ENCODE peak calls at places on chromosomes 13 and 19, in five cellular contexts. One of them, this sample, is unnamed.

GRCh38 chr19:27909185-27909840 is 1303.6 kb downstream of the UQCRFS1 start:
- DNase-seq in tibial artery: no peak
- DNase-seq in fibroblast of lung: no peak
- DNase-seq in neuronal stem cell: no peak
- DNase-seq in CD8-positive, alpha-beta memory T cell: no peak
- DNase-seq in this sample: no peak

GRCh38 chr13:20703785-20704458 is 423 bp downstream of the IL17D start:
- DNase-seq in fibroblast of lung: peak; percentile 78
- DNase-seq in neuronal stem cell: peak; percentile 67
- DNase-seq in tibial artery: peak; percentile 62
- DNase-seq in CD8-positive, alpha-beta memory T cell: peak; percentile 84
- DNase-seq in this sample: no peak

GRCh38 chr13:100976993-100977392 is 302.4 kb upstream of the TMTC4 start:
- DNase-seq in neuronal stem cell: no peak
- DNase-seq in tibial artery: no peak
- DNase-seq in fibroblast of lung: no peak
- DNase-seq in CD8-positive, alpha-beta memory T cell: no peak
- DNase-seq in this sample: no peak

GRCh38 chr13:50589139-50589538 is 254.4 kb downstream of the DLEU7 start:
- DNase-seq in tibial artery: no peak
- DNase-seq in CD8-positive, alpha-beta memory T cell: no peak
- DNase-seq in fibroblast of lung: peak; percentile 80
- DNase-seq in neuronal stem cell: no peak
- DNase-seq in this sample: no peak

GRCh38 chr13:93244141-93244917 is 17.7 kb downstream of the GPC6 start:
- DNase-seq in tibial artery: no peak
- DNase-seq in neuronal stem cell: no peak
- DNase-seq in fibroblast of lung: peak; percentile 56
- DNase-seq in CD8-positive, alpha-beta memory T cell: no peak
- DNase-seq in this sample: no peak

GRCh38 chr13:99050983-99051488 is 73.2 kb upstream of the DOCK9 start:
- DNase-seq in fibroblast of lung: no peak
- DNase-seq in neuronal stem cell: no peak
- DNase-seq in CD8-positive, alpha-beta memory T cell: peak; percentile 21
- DNase-seq in tibial artery: no peak
- DNase-seq in this sample: no peak

GRCh38 chr19:12788682-12789097 is 2.6 kb upstream of the JUNB start:
- DNase-seq in neuronal stem cell: no peak
- DNase-seq in fibroblast of lung: peak; percentile 63
- DNase-seq in tibial artery: peak; percentile 86
- DNase-seq in CD8-positive, alpha-beta memory T cell: no peak
- DNase-seq in this sample: no peak

GRCh38 chr13:54379461-54379860 is 1350.8 kb downstream of the OLFM4 start:
- DNase-seq in neuronal stem cell: no peak
- DNase-seq in CD8-positive, alpha-beta memory T cell: no peak
- DNase-seq in fibroblast of lung: no peak
- DNase-seq in tibial artery: no peak
- DNase-seq in this sample: no peak

GRCh38 chr13:109809216-109809890 is 23.0 kb upstream of the IRS2 start:
- DNase-seq in CD8-positive, alpha-beta memory T cell: no peak
- DNase-seq in neuronal stem cell: no peak
- DNase-seq in fibroblast of lung: peak; percentile 37
- DNase-seq in tibial artery: no peak
- DNase-seq in this sample: no peak

GRCh38 chr19:34104099-34104498 is 68.2 kb upstream of the LSM14A start:
- DNase-seq in fibroblast of lung: no peak
- DNase-seq in neuronal stem cell: no peak
- DNase-seq in CD8-positive, alpha-beta memory T cell: no peak
- DNase-seq in tibial artery: no peak
- DNase-seq in this sample: no peak

GRCh38 chr19:35349614-35350521 is 2.2 kb downstream of the FFAR1 start:
- DNase-seq in fibroblast of lung: no peak
- DNase-seq in neuronal stem cell: no peak
- DNase-seq in tibial artery: no peak
- DNase-seq in CD8-positive, alpha-beta memory T cell: no peak
- DNase-seq in this sample: no peak

GRCh38 chr13:32409561-32410440 is 18.1 kb downstream of the N4BP2L1 start:
- DNase-seq in fibroblast of lung: peak; percentile 85
- DNase-seq in neuronal stem cell: no peak
- DNase-seq in tibial artery: peak; percentile 52
- DNase-seq in CD8-positive, alpha-beta memory T cell: no peak
- DNase-seq in this sample: no peak

GRCh38 chr13:80342541-80343371 is 1.8 kb upstream of the SPRY2 start:
- DNase-seq in CD8-positive, alpha-beta memory T cell: peak; percentile 51
- DNase-seq in fibroblast of lung: peak; percentile 77
- DNase-seq in tibial artery: peak; percentile 80
- DNase-seq in neuronal stem cell: peak; percentile 85
- DNase-seq in this sample: peak; percentile 41

GRCh38 chr19:31546561-31546960 is 197.3 kb upstream of the TSHZ3 start:
- DNase-seq in fibroblast of lung: no peak
- DNase-seq in CD8-positive, alpha-beta memory T cell: no peak
- DNase-seq in tibial artery: no peak
- DNase-seq in neuronal stem cell: no peak
- DNase-seq in this sample: peak; percentile 38

GRCh38 chr13:48727252-48728011 is 73.7 kb downstream of the CYSLTR2 start:
- DNase-seq in fibroblast of lung: peak; percentile 92
- DNase-seq in CD8-positive, alpha-beta memory T cell: no peak
- DNase-seq in neuronal stem cell: no peak
- DNase-seq in tibial artery: no peak
- DNase-seq in this sample: no peak

GRCh38 chr19:51480590-51480989 is 2.3 kb downstream of the CEACAM18 start:
- DNase-seq in CD8-positive, alpha-beta memory T cell: no peak
- DNase-seq in neuronal stem cell: no peak
- DNase-seq in fibroblast of lung: no peak
- DNase-seq in tibial artery: no peak
- DNase-seq in this sample: no peak

GRCh38 chr19:6354098-6354674 is 7.1 kb upstream of the CLPP start:
- DNase-seq in tibial artery: no peak
- DNase-seq in neuronal stem cell: no peak
- DNase-seq in fibroblast of lung: peak; percentile 22
- DNase-seq in CD8-positive, alpha-beta memory T cell: no peak
- DNase-seq in this sample: no peak

GRCh38 chr19:10820173-10820572 is 15.8 kb downstream of the TMED1 start:
- DNase-seq in neuronal stem cell: no peak
- DNase-seq in tibial artery: no peak
- DNase-seq in CD8-positive, alpha-beta memory T cell: no peak
- DNase-seq in fibroblast of lung: no peak
- DNase-seq in this sample: no peak

GRCh38 chr13:111210945-111211469 is 95.9 kb downstream of the ARHGEF7 start:
- DNase-seq in CD8-positive, alpha-beta memory T cell: no peak
- DNase-seq in tibial artery: no peak
- DNase-seq in neuronal stem cell: no peak
- DNase-seq in fibroblast of lung: no peak
- DNase-seq in this sample: no peak

GRCh38 chr19:18611327-18612050 is 1.2 kb upstream of the TMEM59L start:
- DNase-seq in tibial artery: no peak
- DNase-seq in neuronal stem cell: no peak
- DNase-seq in fibroblast of lung: no peak
- DNase-seq in CD8-positive, alpha-beta memory T cell: no peak
- DNase-seq in this sample: peak; percentile 11

GRCh38 chr19:52343548-52343947 is 7.5 kb downstream of the ZNF610 start:
- DNase-seq in fibroblast of lung: peak; percentile 23
- DNase-seq in neuronal stem cell: peak; percentile 59
- DNase-seq in CD8-positive, alpha-beta memory T cell: peak; percentile 18
- DNase-seq in tibial artery: peak; percentile 25
- DNase-seq in this sample: peak; percentile 14

GRCh38 chr13:110391273-110391672 is 84.2 kb downstream of the COL4A2 start:
- DNase-seq in neuronal stem cell: no peak
- DNase-seq in fibroblast of lung: peak; percentile 52
- DNase-seq in tibial artery: no peak
- DNase-seq in CD8-positive, alpha-beta memory T cell: no peak
- DNase-seq in this sample: no peak

GRCh38 chr13:70884196-70884595 is 775.9 kb upstream of the KLHL1 start:
- DNase-seq in neuronal stem cell: no peak
- DNase-seq in tibial artery: no peak
- DNase-seq in CD8-positive, alpha-beta memory T cell: no peak
- DNase-seq in fibroblast of lung: no peak
- DNase-seq in this sample: no peak

GRCh38 chr13:92355213-92355612 is 871.4 kb upstream of the GPC6 start:
- DNase-seq in tibial artery: no peak
- DNase-seq in fibroblast of lung: peak; percentile 76
- DNase-seq in CD8-positive, alpha-beta memory T cell: no peak
- DNase-seq in neuronal stem cell: no peak
- DNase-seq in this sample: no peak

GRCh38 chr19:31253816-31254551 is 95.3 kb downstream of the TSHZ3 start:
- DNase-seq in neuronal stem cell: no peak
- DNase-seq in fibroblast of lung: peak; percentile 20
- DNase-seq in CD8-positive, alpha-beta memory T cell: no peak
- DNase-seq in tibial artery: no peak
- DNase-seq in this sample: no peak

GRCh38 chr19:38692458-38693379 is 45.3 kb downstream of the ACTN4 start:
- DNase-seq in fibroblast of lung: no peak
- DNase-seq in tibial artery: no peak
- DNase-seq in neuronal stem cell: no peak
- DNase-seq in CD8-positive, alpha-beta memory T cell: no peak
- DNase-seq in this sample: no peak

GRCh38 chr19:39356647-39357046 is 14.4 kb downstream of the SAMD4B start:
- DNase-seq in CD8-positive, alpha-beta memory T cell: no peak
- DNase-seq in fibroblast of lung: no peak
- DNase-seq in tibial artery: no peak
- DNase-seq in neuronal stem cell: no peak
- DNase-seq in this sample: no peak

GRCh38 chr13:31918707-31919106 is 112.9 kb upstream of the FRY start:
- DNase-seq in tibial artery: no peak
- DNase-seq in fibroblast of lung: no peak
- DNase-seq in neuronal stem cell: no peak
- DNase-seq in CD8-positive, alpha-beta memory T cell: no peak
- DNase-seq in this sample: no peak

GRCh38 chr19:6126335-6126974 is 9.0 kb upstream of the ACSBG2 start:
- DNase-seq in tibial artery: no peak
- DNase-seq in CD8-positive, alpha-beta memory T cell: no peak
- DNase-seq in fibroblast of lung: peak; percentile 72
- DNase-seq in neuronal stem cell: no peak
- DNase-seq in this sample: no peak

GRCh38 chr13:71864094-71864980 is 2.7 kb downstream of the DACH1 start:
- DNase-seq in tibial artery: peak; percentile 24
- DNase-seq in CD8-positive, alpha-beta memory T cell: no peak
- DNase-seq in fibroblast of lung: peak; percentile 43
- DNase-seq in neuronal stem cell: no peak
- DNase-seq in this sample: no peak

GRCh38 chr13:99033814-99034213 is 56.0 kb upstream of the DOCK9 start:
- DNase-seq in neuronal stem cell: peak; percentile 5
- DNase-seq in CD8-positive, alpha-beta memory T cell: peak; percentile 31
- DNase-seq in tibial artery: no peak
- DNase-seq in fibroblast of lung: peak; percentile 54
- DNase-seq in this sample: no peak

GRCh38 chr19:12330340-12330739 is 3.1 kb downstream of the ZNF563 start:
- DNase-seq in tibial artery: no peak
- DNase-seq in CD8-positive, alpha-beta memory T cell: no peak
- DNase-seq in fibroblast of lung: no peak
- DNase-seq in neuronal stem cell: no peak
- DNase-seq in this sample: no peak

GRCh38 chr19:23785982-23786381 is 27.3 kb upstream of the ZNF681 start:
- DNase-seq in fibroblast of lung: no peak
- DNase-seq in neuronal stem cell: no peak
- DNase-seq in CD8-positive, alpha-beta memory T cell: no peak
- DNase-seq in tibial artery: no peak
- DNase-seq in this sample: no peak

GRCh38 chr19:36837525-36837901 is 674 bp downstream of the ZNF790 start:
- DNase-seq in tibial artery: no peak
- DNase-seq in CD8-positive, alpha-beta memory T cell: no peak
- DNase-seq in fibroblast of lung: no peak
- DNase-seq in neuronal stem cell: no peak
- DNase-seq in this sample: no peak

GRCh38 chr13:108987488-108987887 is 358.1 kb downstream of the MYO16 start:
- DNase-seq in fibroblast of lung: peak; percentile 58
- DNase-seq in neuronal stem cell: no peak
- DNase-seq in tibial artery: no peak
- DNase-seq in CD8-positive, alpha-beta memory T cell: no peak
- DNase-seq in this sample: no peak

GRCh38 chr13:22000191-22000590 is 329.3 kb downstream of the FGF9 start:
- DNase-seq in fibroblast of lung: no peak
- DNase-seq in CD8-positive, alpha-beta memory T cell: no peak
- DNase-seq in neuronal stem cell: no peak
- DNase-seq in tibial artery: no peak
- DNase-seq in this sample: no peak
- H3K27ac ChIP-seq in fibroblast of lung: no peak overlapping the region
- H3K27ac ChIP-seq in CD8-positive, alpha-beta memory T cell: no peak overlapping the region
- H3K27ac ChIP-seq in neuronal stem cell: no peak overlapping the region
- H3K27ac ChIP-seq in tibial artery: no peak overlapping the region
- H3K27ac ChIP-seq in this sample: no peak overlapping the region

DNA sequence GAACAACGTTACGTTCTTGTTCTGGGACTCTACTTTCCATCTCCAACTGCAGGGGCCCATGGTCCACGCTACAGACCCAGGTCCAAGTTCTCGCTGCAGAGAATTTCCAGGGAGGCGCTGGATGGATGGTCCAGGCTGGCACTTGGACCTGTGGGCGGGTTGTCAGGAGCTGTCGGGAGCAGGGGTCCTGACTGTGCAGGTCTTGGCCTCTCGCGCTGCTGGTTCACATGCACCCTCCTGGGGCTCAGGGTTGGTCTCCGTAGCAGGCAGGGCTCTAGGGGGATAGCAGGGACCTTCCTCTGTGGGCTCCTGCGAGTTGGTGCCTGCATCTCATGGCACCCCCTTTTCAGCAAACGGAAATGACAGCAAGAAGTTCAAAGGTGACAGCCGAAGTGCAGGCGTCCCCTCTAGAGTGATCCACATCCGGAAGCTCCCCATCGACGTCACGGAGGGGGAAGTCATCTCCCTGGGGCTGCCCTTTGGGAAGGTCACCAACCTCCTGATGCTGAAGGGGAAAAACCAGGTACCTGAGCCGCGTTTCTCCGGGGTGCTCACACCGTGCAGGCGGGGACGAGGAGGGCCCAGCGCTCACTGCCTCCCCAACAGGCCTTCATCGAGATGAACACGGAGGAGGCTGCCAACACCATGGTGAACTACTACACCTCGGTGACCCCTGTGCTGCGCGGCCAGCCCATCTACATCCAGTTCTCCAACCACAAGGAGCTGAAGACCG is 6.6 kb downstream of the PTBP1 start:
- DNase-seq in CD8-positive, alpha-beta memory T cell: no peak
- DNase-seq in tibial artery: no peak
- DNase-seq in fibroblast of lung: no peak
- DNase-seq in neuronal stem cell: no peak
- DNase-seq in this sample: no peak
- H3K27ac ChIP-seq in CD8-positive, alpha-beta memory T cell: no peak overlapping the region
- H3K27ac ChIP-seq in tibial artery: no peak overlapping the region
- H3K27ac ChIP-seq in fibroblast of lung: peak overlapping the region; percentile 60
- H3K27ac ChIP-seq in neuronal stem cell: no peak overlapping the region
- H3K27ac ChIP-seq in this sample: no peak overlapping the region

DNA sequence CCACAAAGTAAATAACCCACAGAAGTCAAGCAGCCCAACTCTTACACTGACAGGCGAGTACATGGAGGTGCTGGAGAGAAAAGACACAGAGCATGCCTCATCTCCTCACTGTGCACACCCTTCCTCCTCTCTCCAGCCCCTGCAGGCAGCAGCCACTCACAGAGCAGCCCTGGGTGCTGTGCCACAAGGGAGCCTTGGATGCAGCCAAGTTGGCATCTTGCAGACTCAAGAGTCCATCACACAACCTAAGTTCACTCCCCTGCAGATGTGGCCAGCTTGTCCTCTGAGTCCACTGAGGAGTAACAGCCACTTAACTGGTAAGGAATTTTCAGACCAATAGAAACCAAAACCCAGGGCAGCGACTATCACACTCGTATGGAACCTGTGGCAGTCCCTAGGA is 47.4 kb downstream of the BRD4 start:
- DNase-seq in tibial artery: no peak
- DNase-seq in CD8-positive, alpha-beta memory T cell: no peak
- DNase-seq in fibroblast of lung: no peak
- DNase-seq in neuronal stem cell: no peak
- DNase-seq in this sample: no peak
- H3K27ac ChIP-seq in tibial artery: peak overlapping the region; percentile 48
- H3K27ac ChIP-seq in CD8-positive, alpha-beta memory T cell: no peak overlapping the region
- H3K27ac ChIP-seq in fibroblast of lung: no peak overlapping the region
- H3K27ac ChIP-seq in neuronal stem cell: no peak overlapping the region
- H3K27ac ChIP-seq in this sample: no peak overlapping the region

GRCh38 chr13:112994781-112995355 is 25.9 kb downstream of the MCF2L start:
- DNase-seq in CD8-positive, alpha-beta memory T cell: no peak
- DNase-seq in neuronal stem cell: no peak
- DNase-seq in tibial artery: no peak
- DNase-seq in fibroblast of lung: no peak
- DNase-seq in this sample: no peak
- H3K27ac ChIP-seq in CD8-positive, alpha-beta memory T cell: no peak overlapping the region
- H3K27ac ChIP-seq in neuronal stem cell: no peak overlapping the region
- H3K27ac ChIP-seq in tibial artery: no peak overlapping the region
- H3K27ac ChIP-seq in fibroblast of lung: no peak overlapping the region
- H3K27ac ChIP-seq in this sample: no peak overlapping the region

This sample was measured in caudate nucleus.